ENCODE peak calls at places on chromosomes 13 and 19, in eight cellular contexts. M is fibroblast of mammary gland, X is uterus, S is cardiac fibroblast, I is fibroblast of pulmonary artery, A is progenitor cell of endocrine pancreas, T is gastrocnemius medialis, H is heart left ventricle. U is an unnamed sample.

GRCh38 chr13:18948664-18949488 is 232.7 kb downstream of the TUBA3C start:
- DNase-seq in M (no peak), X (no peak), S (no peak), I (no peak), A (no peak), T (no peak), H (peak), U (no peak)

GRCh38 chr19:14023404-14024235 is 4.3 kb upstream of the RLN3 start:
- DNase-seq in M (no peak), X (peak), S (peak), I (peak), A (peak), T (no peak), H (no peak), U (no peak)

GRCh38 chr13:46598820-46599180 is 45.8 kb downstream of the LRCH1 start:
- DNase-seq in M (no peak), X (no peak), S (no peak), I (no peak), A (no peak), T (no peak), H (no peak), U (no peak)

GRCh38 chr19:48290341-48290922 is 20.6 kb downstream of the ZNF114 start:
- DNase-seq in M (peak), X (peak), S (peak), I (peak), A (no peak), T (no peak), H (no peak), U (no peak)

GRCh38 chr13:50124536-50125305 is 109.5 kb downstream of the KCNRG start:
- DNase-seq in M (peak), X (peak), S (peak), I (peak), A (peak), T (no peak), H (peak), U (no peak)

GRCh38 chr13:32537580-32538233 is 888 bp downstream of the N4BP2L2 start:
- DNase-seq in M (no peak), X (peak), S (no peak), I (peak), A (peak), T (peak), H (no peak), U (no peak)

GRCh38 chr13:93318538-93318937 is 91.9 kb downstream of the GPC6 start:
- DNase-seq in M (peak), X (no peak), S (peak), I (peak), A (no peak), T (no peak), H (no peak), U (no peak)

GRCh38 chr19:58033741-58034475 is at the start of gene ZSCAN1:
- DNase-seq in M (peak), X (peak), S (peak), I (peak), A (peak), T (peak), H (peak), U (peak)

GRCh38 chr13:75430618-75431209 is 51.3 kb downstream of the TBC1D4 start:
- DNase-seq in M (no peak), X (no peak), S (no peak), I (no peak), A (no peak), T (no peak), H (no peak), U (no peak)

GRCh38 chr19:47228937-47229673 is 1.9 kb downstream of the BBC3 start:
- DNase-seq in M (peak), X (peak), S (peak), I (peak), A (no peak), T (peak), H (no peak), U (no peak)

GRCh38 chr13:114035583-114036501 is 62.0 kb upstream of the C13orf46 start:
- DNase-seq in M (peak), X (peak), S (no peak), I (peak), A (no peak), T (peak), H (no peak), U (no peak)

GRCh38 chr19:16290692-16291091 is 33.9 kb upstream of the KLF2 start:
- DNase-seq in M (no peak), X (peak), S (no peak), I (peak), A (no peak), T (no peak), H (no peak), U (no peak)

GRCh38 chr19:1768248-1768647 is 14.9 kb downstream of the ONECUT3 start:
- DNase-seq in M (peak), X (no peak), S (no peak), I (no peak), A (peak), T (no peak), H (no peak), U (no peak)
- TF ChIP-seq CTCF in M (no peak), X (no peak), S (peak), I (peak), A (peak), T (no peak), H (no peak), U (peak)

GRCh38 chr19:4267901-4268815 is 10.9 kb upstream of the SHD start:
- DNase-seq in M (no peak), X (no peak), S (no peak), I (no peak), A (no peak), T (no peak), H (no peak), U (no peak)
- TF ChIP-seq CTCF in M (no peak), X (no peak), S (no peak), I (no peak), A (no peak), T (no peak), H (no peak), U (no peak)

GRCh38 chr19:3620145-3620816 is 6.3 kb downstream of the CACTIN start:
- DNase-seq in M (no peak), X (no peak), S (no peak), I (no peak), A (no peak), T (no peak), H (no peak), U (no peak)
- TF ChIP-seq CTCF in M (no peak), X (no peak), S (no peak), I (no peak), A (no peak), T (no peak), H (no peak), U (no peak)

GRCh38 chr19:43616954-43617353 is 2.5 kb downstream of the ZNF428 start:
- DNase-seq in M (no peak), X (no peak), S (no peak), I (no peak), A (no peak), T (no peak), H (no peak), U (no peak)
- TF ChIP-seq CTCF in M (no peak), X (no peak), S (no peak), I (no peak), A (no peak), T (no peak), H (no peak), U (no peak)

GRCh38 chr19:18488838-18489626 is 32.8 kb downstream of the ELL start:
- DNase-seq in M (no peak), X (no peak), S (no peak), I (no peak), A (peak), T (peak), H (no peak), U (no peak)
- TF ChIP-seq CTCF in M (peak), X (peak), S (peak), I (peak), A (peak), T (no peak), H (peak), U (peak)

DNA sequence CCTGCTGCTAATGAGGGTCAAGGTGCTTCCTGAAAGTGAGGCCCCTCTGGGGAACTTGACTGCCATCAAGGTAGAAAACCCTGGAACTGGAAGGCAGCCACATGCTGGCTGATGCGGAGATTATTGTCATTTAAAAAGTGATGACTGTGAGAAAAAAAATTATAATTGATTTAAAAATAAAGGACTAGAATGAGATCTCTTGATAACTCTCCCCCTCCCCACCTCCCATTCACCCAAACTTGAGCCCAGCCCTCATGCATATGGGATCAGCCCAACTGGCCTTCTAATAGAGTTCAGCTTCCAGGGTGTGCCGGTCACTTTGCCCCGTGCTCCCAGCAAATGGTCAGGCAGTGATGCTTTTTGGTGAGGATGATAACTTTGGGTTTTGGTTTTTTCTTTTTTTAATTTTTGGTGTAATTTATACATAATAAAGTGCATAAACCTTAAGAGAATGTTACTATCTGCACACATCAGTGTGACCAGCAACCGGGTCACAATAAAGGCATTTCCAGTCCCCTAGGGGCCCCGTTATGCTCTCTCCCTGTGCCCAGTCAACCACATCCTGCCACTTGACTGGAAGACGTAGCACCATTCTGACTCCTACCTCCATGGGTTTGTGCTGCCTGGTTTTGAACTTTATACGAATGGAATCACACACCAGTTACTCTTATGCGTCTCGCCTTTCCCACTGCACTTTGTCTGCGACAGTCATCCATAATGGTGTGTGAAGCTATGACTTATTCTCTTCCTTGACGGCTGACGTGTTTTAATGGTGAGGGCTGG is 187.9 kb downstream of the USP12 start:
- DNase-seq in M (no peak), X (no peak), S (peak), I (no peak), A (no peak), T (no peak), H (no peak), U (no peak)
- TF ChIP-seq CTCF in M (no peak), X (no peak), S (no peak), I (no peak), A (no peak), T (no peak), H (no peak), U (no peak)

DNA sequence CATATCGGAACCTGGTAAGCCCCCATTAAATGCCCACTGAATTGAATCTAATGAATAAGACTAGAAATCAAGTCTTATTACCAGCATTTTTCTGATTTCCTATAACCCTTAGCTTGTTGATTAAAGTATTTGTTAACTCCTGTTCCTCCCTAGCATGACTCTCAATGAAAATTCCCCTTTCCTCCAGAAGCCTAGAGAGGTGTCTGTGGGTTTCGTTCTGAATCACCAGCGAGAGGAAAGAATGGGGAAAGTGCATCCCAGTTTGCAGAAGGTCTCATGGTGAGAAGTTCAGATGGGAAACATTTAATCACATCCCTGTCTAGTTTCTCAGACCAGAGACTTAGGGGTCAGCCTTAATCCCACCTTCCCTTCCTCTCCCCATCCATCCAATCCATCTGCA is 26.9 kb downstream of the POU2F2 start:
- DNase-seq in M (peak), X (no peak), S (no peak), I (no peak), A (no peak), T (no peak), H (no peak), U (no peak)
- TF ChIP-seq CTCF in M (no peak), X (no peak), S (no peak), I (no peak), A (no peak), T (no peak), H (no peak), U (no peak)

GRCh38 chr19:35142531-35143230 is 374 bp upstream of the FXYD7 start:
- DNase-seq in M (no peak), X (peak), S (peak), I (peak), A (peak), T (no peak), H (peak), U (no peak)
- TF ChIP-seq CTCF in M (peak), X (peak), S (peak), I (peak), A (peak), T (no peak), H (peak), U (peak)

GRCh38 chr13:79340490-79340889 is 65.6 kb downstream of the RBM26 start:
- DNase-seq in M (no peak), X (no peak), S (no peak), I (no peak), A (no peak), T (no peak), H (no peak), U (no peak)
- TF ChIP-seq CTCF in M (no peak), X (no peak), S (no peak), I (no peak), A (peak), T (no peak), H (no peak), U (no peak)

U was measured in AG09319.